ENCODE peak calls at places on chromosomes 13 and 19, in five cellular contexts. H is colonic mucosa, T is right cardiac atrium, S is NT2/D1, K is tibial artery. C is an unnamed sample.
A peak's percentile ranks its signal among the peaks of the same experiment; 100 is the strongest.

GRCh38 chr13:49635599-49636433 is 7.5 kb downstream of the ARL11 start:
- DNase-seq in T (no peak), H (no peak), S (no peak), K (no peak), C (no peak)

GRCh38 chr13:39341238-39341637 is 261.8 kb downstream of the LHFPL6 start:
- DNase-seq in T (no peak), H (no peak), K (no peak), S (no peak), C (no peak)

GRCh38 chr19:33199441-33200265 is 5.5 kb downstream of the LRP3 start:
- DNase-seq in S (no peak), H (no peak), K (no peak), T (peak; percentile 34), C (no peak)

GRCh38 chr13:111058796-111059506 is 56.2 kb upstream of the ARHGEF7 start:
- DNase-seq in T (no peak), K (no peak), S (no peak), H (no peak), C (no peak)

GRCh38 chr13:80706164-80706471 is 365.2 kb upstream of the SPRY2 start:
- DNase-seq in T (no peak), H (no peak), K (no peak), S (no peak), C (no peak)

GRCh38 chr13:32117696-32118095 is 86.1 kb downstream of the FRY start:
- DNase-seq in T (peak; percentile 73), H (no peak), S (no peak), K (peak; percentile 65), C (peak; percentile 43)

GRCh38 chr13:51770681-51771417 is 33.1 kb downstream of the DHRS12 start:
- DNase-seq in K (no peak), T (peak; percentile 41), H (no peak), S (no peak), C (no peak)

GRCh38 chr13:35860661-35861060 is 270.5 kb downstream of the DCLK1 start:
- DNase-seq in K (no peak), T (no peak), S (no peak), H (no peak), C (no peak)

GRCh38 chr13:29849071-29849541 is 1.3 kb downstream of the UBL3 start:
- DNase-seq in K (peak; percentile 31), T (peak; percentile 43), S (no peak), H (peak; percentile 43), C (peak; percentile 67)

GRCh38 chr19:4581381-4582111 is 22.1 kb upstream of the SEMA6B start:
- DNase-seq in S (no peak), K (no peak), T (no peak), H (no peak), C (no peak)

GRCh38 chr19:34598217-34599155 is 78.5 kb downstream of the SCGB2B2 start:
- DNase-seq in K (no peak), S (no peak), H (no peak), T (peak; percentile 65), C (no peak)

GRCh38 chr13:89281331-89281730 is 1610.2 kb downstream of the SLITRK5 start:
- DNase-seq in T (no peak), K (no peak), H (no peak), S (no peak), C (no peak)

GRCh38 chr13:47945738-47946137 is 55.3 kb downstream of the SUCLA2 start:
- DNase-seq in H (no peak), T (no peak), K (no peak), S (no peak), C (no peak)

GRCh38 chr19:28239270-28239669 is 973.7 kb downstream of the UQCRFS1 start:
- DNase-seq in T (no peak), S (peak; percentile 68), H (no peak), K (no peak), C (no peak)

GRCh38 chr19:4694211-4694987 is 24.3 kb upstream of the MYDGF start:
- DNase-seq in T (peak; percentile 70), K (no peak), H (no peak), S (no peak), C (no peak)

GRCh38 chr13:35703061-35703460 is 226.6 kb upstream of the MAB21L1 start:
- DNase-seq in H (no peak), K (no peak), S (no peak), T (no peak), C (no peak)

GRCh38 chr19:17235618-17236413 is 9.8 kb downstream of the OCEL1 start:
- DNase-seq in T (peak; percentile 92), H (peak; percentile 68), K (peak; percentile 60), S (no peak), C (no peak)

GRCh38 chr19:38444026-38444425 is 10.5 kb downstream of the RYR1 start:
- DNase-seq in K (no peak), H (no peak), T (no peak), S (no peak), C (no peak)
- H3K4me3 ChIP-seq in K (no peak overlapping the region), H (no peak overlapping the region), T (no peak overlapping the region), S (no peak overlapping the region), C (no peak overlapping the region)

GRCh38 chr13:113558461-113558860 is 26.1 kb upstream of the TFDP1 start:
- DNase-seq in S (no peak), H (peak; percentile 6), T (no peak), K (no peak), C (peak; percentile 42)
- H3K4me1 ChIP-seq in S (peaks cover 16% of the 10 kb centered on the region), H (no peaks in the 10 kb centered on the region), T (no peaks in the 10 kb centered on the region), K (peaks cover 5% of the 10 kb centered on the region), C (no peaks in the 10 kb centered on the region)

DNA sequence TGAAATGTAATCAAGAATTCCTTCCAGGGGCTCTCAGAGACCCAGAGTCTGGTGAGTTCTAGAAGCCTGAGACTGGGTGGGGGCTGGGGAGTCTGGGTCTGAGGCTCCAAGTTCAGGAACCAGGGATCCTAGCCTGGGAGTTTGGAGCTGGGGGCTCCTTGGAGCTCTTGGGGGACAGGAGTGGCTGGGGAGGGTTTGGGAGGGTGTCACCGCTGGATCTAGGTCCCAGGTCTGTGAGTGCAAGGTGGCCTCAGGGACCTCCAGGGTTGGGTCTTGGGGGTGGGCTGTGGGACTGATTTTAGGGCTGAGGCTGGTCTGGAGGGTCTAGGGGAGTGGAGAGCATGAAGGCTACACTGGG is 1.1 kb downstream of the SYCN start:
- DNase-seq in S (no peak), K (no peak), H (no peak), T (no peak), C (no peak)
- H3K27me3 ChIP-seq in S (peaks cover 8% of the 10 kb centered on the region), K (peaks cover 85% of the 10 kb centered on the region), H (peaks cover 47% of the 10 kb centered on the region), T (no peaks in the 10 kb centered on the region), C (peaks cover 8% of the 10 kb centered on the region)

GRCh38 chr13:102028198-102028597 is 373.6 kb downstream of the FGF14 start:
- DNase-seq in H (no peak), K (no peak), T (no peak), S (no peak), C (no peak)

GRCh38 chr13:102035969-102036368 is 365.9 kb downstream of the FGF14 start:
- DNase-seq in H (no peak), K (no peak), S (no peak), T (no peak), C (no peak)

GRCh38 chr13:102033719-102034446 is 368.0 kb downstream of the FGF14 start:
- DNase-seq in H (no peak), T (no peak), K (no peak), S (no peak), C (no peak)

GRCh38 chr13:102028846-102029245 is 373.0 kb downstream of the FGF14 start:
- DNase-seq in K (no peak), T (no peak), S (no peak), H (no peak), C (no peak)

DNA sequence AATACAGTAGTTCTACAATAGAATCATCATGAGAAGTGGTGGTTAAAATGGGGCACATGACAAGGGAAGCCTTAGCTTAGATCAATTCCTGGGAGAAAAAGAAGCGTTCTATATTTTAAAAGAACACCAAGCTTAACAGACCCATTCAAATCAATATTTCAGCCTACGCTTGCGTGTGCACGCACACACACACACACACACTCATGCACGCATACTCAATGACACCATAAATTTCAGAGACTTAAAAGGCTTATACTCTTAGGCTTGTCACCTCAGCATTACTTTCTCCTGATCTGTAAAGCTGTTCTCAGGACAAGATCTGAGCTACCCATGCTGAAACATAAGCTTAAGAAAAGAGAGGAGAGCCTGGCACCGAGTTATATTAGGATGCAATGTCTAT is 368.5 kb downstream of the FGF14 start:
- DNase-seq in S (no peak), K (no peak), T (no peak), H (no peak), C (no peak)
- H3K4me3 ChIP-seq in S (no peak overlapping the region), K (no peak overlapping the region), T (no peak overlapping the region), H (no peak overlapping the region), C (no peak overlapping the region)

GRCh38 chr19:805600-806550 is 8.6 kb downstream of the PTBP1 start:
- DNase-seq in K (no peak), H (no peak), T (peak; percentile 56), S (no peak), C (no peak)

GRCh38 chr19:805161-805561 is 7.9 kb downstream of the PTBP1 start:
- DNase-seq in K (no peak), S (no peak), H (peak; percentile 18), T (peak; percentile 62), C (no peak)

GRCh38 chr19:802888-803561 is 5.8 kb downstream of the PTBP1 start:
- DNase-seq in S (no peak), T (peak; percentile 59), K (no peak), H (no peak), C (no peak)

GRCh38 chr19:803686-804418 is 6.6 kb downstream of the PTBP1 start:
- DNase-seq in K (no peak), S (no peak), T (peak; percentile 27), H (no peak), C (no peak)

GRCh38 chr19:804419-805160 is 7.3 kb downstream of the PTBP1 start:
- DNase-seq in K (no peak), H (no peak), S (no peak), T (no peak), C (no peak)
- H3K4me1 ChIP-seq in K (peaks cover 48% of the 10 kb centered on the region), H (peaks cover 21% of the 10 kb centered on the region), S (peaks cover 46% of the 10 kb centered on the region), T (peaks cover 13% of the 10 kb centered on the region), C (peaks cover 36% of the 10 kb centered on the region)

GRCh38 chr19:49064768-49065611 is at the start of gene NTF4:
- DNase-seq in T (peak; percentile 64), K (no peak), S (no peak), H (peak; percentile 20), C (no peak)
- H3K27me3 ChIP-seq in T (no peaks in the 10 kb centered on the region), K (peaks cover 85% of the 10 kb centered on the region), S (peaks cover 14% of the 10 kb centered on the region), H (peaks cover 13% of the 10 kb centered on the region), C (no peaks in the 10 kb centered on the region)

GRCh38 chr19:43638991-43639494 is 607 bp downstream of the CADM4 start:
- DNase-seq in T (no peak), H (no peak), K (no peak), S (no peak), C (no peak)
- H3K4me3 ChIP-seq in T (peak overlapping the region; percentile 80), H (no peak overlapping the region), K (peak overlapping the region; percentile 20), S (peak overlapping the region; percentile 45), C (peak overlapping the region; percentile 77)

GRCh38 chr13:44273216-44273615 is 100.4 kb upstream of the SERP2 start:
- DNase-seq in K (no peak), H (no peak), T (no peak), S (no peak), C (no peak)
- H3K4me1 ChIP-seq in K (peaks cover 51% of the 10 kb centered on the region), H (no peaks in the 10 kb centered on the region), T (peaks cover 5% of the 10 kb centered on the region), S (no peaks in the 10 kb centered on the region), C (peaks cover 55% of the 10 kb centered on the region)

DNA sequence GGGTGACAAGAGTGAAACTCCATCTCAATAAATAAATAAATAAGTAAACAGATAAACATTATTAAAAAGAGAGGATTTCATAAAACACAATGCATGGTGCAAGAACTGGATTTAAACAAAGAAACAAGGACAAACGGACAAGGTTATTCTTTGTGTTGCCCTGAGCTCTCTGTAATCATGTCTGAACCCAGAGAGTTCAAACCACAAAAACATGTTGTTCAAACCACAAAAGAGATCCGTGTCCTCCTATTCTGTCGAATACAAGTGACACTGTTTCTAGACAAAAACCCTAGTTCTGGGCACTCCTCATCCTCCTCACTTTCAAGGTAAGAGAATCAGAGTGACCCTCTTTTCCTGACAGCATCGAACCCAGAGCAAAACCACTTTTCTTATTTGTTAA is 4.6 kb upstream of the TPRX2 start:
- DNase-seq in K (no peak), S (no peak), H (no peak), T (no peak), C (no peak)
- H3K27me3 ChIP-seq in K (peaks cover 60% of the 10 kb centered on the region), S (no peaks in the 10 kb centered on the region), H (no peaks in the 10 kb centered on the region), T (no peaks in the 10 kb centered on the region), C (peaks cover 3% of the 10 kb centered on the region)

C was measured in ascending aorta.